ENCODE peak calls at places on chromosomes 16 and 17, in four cellular contexts. N is left ventricle myocardium inferior, W is psoas muscle, M is prostate gland. Q is an unnamed sample.

GRCh38 chr16:78768226-78768625 is 668.8 kb downstream of the WWOX start:
- DNase-seq in N (no peak), W (no peak), M (no peak), Q (no peak)

GRCh38 chr16:3035289-3035971 is 1.3 kb downstream of the BICDL2 start:
- DNase-seq in N (no peak), W (no peak), M (no peak), Q (no peak)

GRCh38 chr17:9668532-9668931 is 23.2 kb downstream of the USP43 start:
- DNase-seq in N (no peak), W (no peak), M (no peak), Q (no peak)

GRCh38 chr17:66177048-66177447 is 14.9 kb downstream of the CEP112 start:
- DNase-seq in N (no peak), W (no peak), M (no peak), Q (no peak)

GRCh38 chr17:71208111-71208704 is 912.6 kb upstream of the SOX9 start:
- DNase-seq in N (no peak), W (no peak), M (peak; percentile 5), Q (no peak)

GRCh38 chr17:41654134-41654907 is 29.9 kb upstream of the KRT17 start:
- DNase-seq in N (no peak), W (peak; percentile 48), M (peak; percentile 95), Q (no peak)

GRCh38 chr17:20156196-20157077 is 147.3 kb downstream of the SPECC1 start:
- DNase-seq in N (no peak), W (peak; percentile 50), M (peak; percentile 40), Q (no peak)

GRCh38 chr17:49548506-49549310 is 27.0 kb upstream of the NXPH3 start:
- DNase-seq in N (peak; percentile 62), W (peak; percentile 72), M (no peak), Q (peak; percentile 62)

GRCh38 chr17:38579934-38580333 is 25.8 kb downstream of the SRCIN1 start:
- DNase-seq in N (no peak), W (no peak), M (no peak), Q (no peak)

GRCh38 chr17:6381526-6382135 is 53.3 kb downstream of the AIPL1 start:
- DNase-seq in N (no peak), W (no peak), M (no peak), Q (no peak)

GRCh38 chr17:1462164-1463112 is 6.4 kb upstream of the CRK start:
- DNase-seq in N (no peak), W (no peak), M (no peak), Q (no peak)

GRCh38 chr17:1460233-1460632 is 4.2 kb upstream of the CRK start:
- DNase-seq in N (peak; percentile 85), W (peak; percentile 95), M (peak; percentile 73), Q (no peak)

GRCh38 chr17:1464186-1464585 is 8.2 kb upstream of the CRK start:
- DNase-seq in N (no peak), W (no peak), M (no peak), Q (no peak)

GRCh38 chr17:1455748-1456599 is at the start of gene CRK:
- DNase-seq in N (peak; percentile 96), W (peak; percentile 99), M (peak; percentile 95), Q (peak; percentile 87)

GRCh38 chr17:1461193-1461944 is 5.3 kb upstream of the CRK start:
- DNase-seq in N (no peak), W (no peak), M (no peak), Q (no peak)
- H3K4me1 ChIP-seq in N (peaks cover 45% of the 10 kb centered on the region), W (peaks cover 12% of the 10 kb centered on the region), M (no peaks in the 10 kb centered on the region), Q (peaks cover 23% of the 10 kb centered on the region)

GRCh38 chr17:39671651-39672521 is 3.6 kb downstream of the PNMT start:
- DNase-seq in N (peak; percentile 69), W (peak; percentile 70), M (peak; percentile 39), Q (no peak)
- H3K4me1 ChIP-seq in N (peaks cover 90% of the 10 kb centered on the region), W (peaks cover 44% of the 10 kb centered on the region), M (peaks cover 23% of the 10 kb centered on the region), Q (peaks cover 44% of the 10 kb centered on the region)

DNA sequence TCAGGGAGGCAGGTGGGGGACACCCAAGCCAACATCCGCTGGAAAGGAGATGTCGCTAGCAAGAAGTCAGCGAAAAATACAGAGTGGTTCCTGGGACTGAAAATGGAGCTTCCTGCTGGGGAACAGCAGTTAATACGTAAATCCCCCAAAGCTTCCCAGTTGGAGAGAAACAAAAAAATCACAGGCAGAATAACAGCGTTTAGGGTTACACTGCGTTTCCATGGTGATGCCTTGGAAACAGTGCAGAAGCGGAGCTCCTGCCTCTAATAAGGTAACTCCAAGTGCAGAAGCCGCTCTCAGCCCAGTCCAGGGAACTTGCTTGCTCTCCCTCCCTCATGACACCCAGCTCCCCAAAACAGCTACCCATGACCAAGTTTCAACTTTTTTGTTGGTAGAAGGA is 73.4 kb downstream of the PLD6 start:
- DNase-seq in N (no peak), W (peak; percentile 15), M (no peak), Q (no peak)
- H3K4me1 ChIP-seq in N (peaks cover 57% of the 10 kb centered on the region), W (peaks cover 35% of the 10 kb centered on the region), M (no peaks in the 10 kb centered on the region), Q (no peaks in the 10 kb centered on the region)

DNA sequence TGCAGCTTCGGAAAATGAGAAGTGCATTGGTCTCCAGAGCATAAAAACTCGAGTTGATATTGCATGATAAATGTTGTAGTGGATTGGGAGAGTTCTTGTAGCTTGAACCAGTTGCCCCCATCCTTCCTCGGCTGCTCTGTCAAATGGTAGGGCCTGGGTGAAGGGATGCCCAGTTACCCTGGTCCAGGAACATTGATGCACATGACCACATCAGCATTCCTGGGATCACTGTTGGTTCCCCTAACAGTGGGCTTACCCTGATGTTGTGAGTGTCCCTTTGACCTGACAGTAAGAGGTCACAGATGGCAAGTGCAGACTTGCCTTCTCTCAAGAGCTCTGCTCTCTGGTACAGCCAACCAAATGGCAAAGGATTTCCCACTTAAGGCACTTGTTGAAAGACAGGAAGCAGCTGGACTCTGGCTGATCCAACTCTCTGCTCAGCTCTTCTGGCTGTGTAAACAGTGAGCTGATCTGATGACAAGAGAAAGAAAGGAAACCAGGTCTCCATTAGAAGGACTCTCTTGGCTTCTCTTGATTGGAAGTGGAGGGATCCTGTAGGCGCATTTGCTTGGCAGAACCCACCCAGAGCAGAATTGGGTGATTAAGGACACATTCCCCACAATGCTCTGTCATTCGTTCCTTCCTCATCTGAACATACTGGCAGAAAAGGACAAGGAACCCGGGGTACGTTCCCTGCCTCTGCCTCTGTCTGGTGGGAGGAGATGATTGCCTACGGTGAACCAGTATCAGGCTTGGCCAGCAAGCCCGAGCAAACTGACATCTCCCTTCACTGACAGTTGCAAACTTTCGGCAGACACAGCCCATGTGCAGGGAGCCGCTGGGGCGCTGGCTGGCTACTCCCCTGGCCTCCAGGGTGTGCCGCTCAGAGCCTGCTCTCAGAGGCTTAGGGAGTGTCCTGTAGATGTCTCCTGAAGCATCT is 29.3 kb downstream of the LDHD start:
- DNase-seq in N (peak; percentile 54), W (peak; percentile 71), M (no peak), Q (no peak)
- H3K4me1 ChIP-seq in N (peaks cover 63% of the 10 kb centered on the region), W (peaks cover 68% of the 10 kb centered on the region), M (peaks cover 5% of the 10 kb centered on the region), Q (peaks cover 12% of the 10 kb centered on the region)

GRCh38 chr17:45222994-45223540 is 1.4 kb downstream of the FMNL1 start:
- DNase-seq in N (no peak), W (no peak), M (no peak), Q (no peak)
- H3K4me1 ChIP-seq in N (peaks cover 80% of the 10 kb centered on the region), W (peaks cover 10% of the 10 kb centered on the region), M (no peaks in the 10 kb centered on the region), Q (peaks cover 52% of the 10 kb centered on the region)

GRCh38 chr16:27304102-27304501 is 9.7 kb upstream of the IL4R start:
- DNase-seq in N (no peak), W (no peak), M (no peak), Q (no peak)

GRCh38 chr16:27304881-27305280 is 8.9 kb upstream of the IL4R start:
- DNase-seq in N (no peak), W (no peak), M (no peak), Q (no peak)

GRCh38 chr16:27305839-27306442 is 7.8 kb upstream of the IL4R start:
- DNase-seq in N (no peak), W (no peak), M (no peak), Q (no peak)

GRCh38 chr16:27303256-27304100 is 10.3 kb upstream of the IL4R start:
- DNase-seq in N (no peak), W (no peak), M (no peak), Q (no peak)

DNA sequence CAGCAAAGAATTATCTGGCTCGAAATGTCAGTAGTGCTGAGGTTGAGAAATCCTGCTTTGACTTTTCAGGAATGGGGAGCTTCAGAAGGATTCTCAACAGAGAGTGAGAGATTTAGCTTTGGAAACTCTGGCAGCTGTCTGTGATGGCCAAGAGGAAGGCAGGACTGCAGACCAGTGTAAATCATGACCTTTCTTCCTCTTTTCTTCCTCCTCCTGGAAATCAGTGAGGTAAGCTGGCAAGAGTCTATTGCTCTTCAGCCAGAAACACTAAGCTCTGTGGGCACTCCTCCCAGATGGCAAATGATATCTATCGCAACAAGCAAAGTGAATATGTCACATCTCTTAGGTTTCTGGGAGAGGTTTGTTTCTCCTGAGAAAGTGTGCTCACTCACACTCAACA is 8.4 kb upstream of the IL4R start:
- DNase-seq in N (no peak), W (no peak), M (no peak), Q (no peak)
- H3K4me1 ChIP-seq in N (no peaks in the 10 kb centered on the region), W (no peaks in the 10 kb centered on the region), M (no peaks in the 10 kb centered on the region), Q (no peaks in the 10 kb centered on the region)